ENCODE peak calls at places on chromosomes 5 and 9, in six cellular contexts. S is activated CD4-positive, CD25-positive, alpha-beta regulatory T cell; B is activated naive CD8-positive, alpha-beta T cell treated with anti-CD3 and anti-CD28 coated beads, Interleukin-2, amount 10 ng/mL, durations not matched to agents 7 days and 5 days; F is HCEC 1CT; C is NK-92 treated with Interleukin-12 subunit alpha and Interleukin-12 subunit beta, amount 100 ng/mL, for 24 hours; W is AG04449. A is an unnamed sample.

GRCh38 chr9:72912476-72913381 is 40.1 kb downstream of the ALDH1A1 start:
- DNase-seq in F (no peak), B (no peak), C (no peak), W (no peak), S (no peak), A (no peak)

GRCh38 chr9:97364769-97365490 is 47.0 kb upstream of the TDRD7 start:
- DNase-seq in F (no peak), S (no peak), W (no peak), C (no peak), B (no peak), A (no peak)

GRCh38 chr5:14305045-14305444 is 161.9 kb downstream of the TRIO start:
- DNase-seq in W (peak; percentile 24), B (no peak), C (no peak), F (peak; percentile 92), S (no peak), A (no peak)

GRCh38 chr5:76209297-76209696 is 126.1 kb downstream of the SV2C start:
- DNase-seq in W (no peak), B (no peak), F (no peak), C (no peak), S (no peak), A (no peak)

GRCh38 chr9:137423810-137424291 is 658 bp downstream of the NOXA1 start:
- DNase-seq in F (no peak), S (no peak), W (no peak), C (no peak), B (peak; percentile 49), A (no peak)

GRCh38 chr5:154288145-154288544 is 97.6 kb downstream of the GALNT10 start:
- DNase-seq in W (peak; percentile 58), C (no peak), S (no peak), F (no peak), B (no peak), A (no peak)

GRCh38 chr9:104748359-104749031 is 1.0 kb downstream of the NIPSNAP3A start:
- DNase-seq in B (no peak), W (no peak), S (no peak), C (no peak), F (no peak), A (no peak)

GRCh38 chr9:35690447-35691324 is 961 bp upstream of the TPM2 start:
- DNase-seq in F (peak; percentile 80), B (peak; percentile 49), S (no peak), W (no peak), C (no peak), A (peak; percentile 32)

GRCh38 chr5:1551426-1551825 is 27.7 kb upstream of the LPCAT1 start:
- DNase-seq in F (no peak), S (no peak), W (no peak), B (no peak), C (no peak), A (no peak)

GRCh38 chr5:135379052-135379654 is 19.9 kb downstream of the MACROH2A1 start:
- DNase-seq in S (no peak), B (no peak), W (no peak), C (no peak), F (peak; percentile 24), A (no peak)

GRCh38 chr9:130738281-130738680 is 44.7 kb downstream of the EXOSC2 start:
- DNase-seq in C (no peak), S (no peak), B (no peak), W (no peak), F (no peak), A (no peak)

GRCh38 chr9:125085703-125086477 is 57.4 kb downstream of the SCAI start:
- DNase-seq in F (no peak), C (no peak), W (no peak), B (no peak), S (no peak), A (no peak)

GRCh38 chr5:159112436-159112835 is 12.7 kb upstream of the EBF1 start:
- DNase-seq in F (no peak), C (no peak), B (no peak), S (no peak), W (no peak), A (no peak)

GRCh38 chr9:72322259-72322658 is 42.7 kb downstream of the ZFAND5 start:
- DNase-seq in S (no peak), F (no peak), W (no peak), B (no peak), C (no peak), A (no peak)

GRCh38 chr9:23447166-23447565 is 378.9 kb downstream of the ELAVL2 start:
- DNase-seq in W (no peak), B (no peak), S (no peak), F (no peak), C (no peak), A (no peak)

GRCh38 chr9:125977223-125977622 is 230.1 kb downstream of the PBX3 start:
- DNase-seq in S (no peak), C (no peak), B (no peak), W (no peak), F (no peak), A (no peak)

A was measured in stimulated activated naive CD4-positive, alpha-beta T cell treated with Interleukin-2 at 50 U/mL for 16 hours.